ENCODE peak calls at places on chromosomes 12 and 14, in six cellular contexts. K is NCI-H748 treated with DMSO at 0.1 percent for 48 hours, S is prostate gland, B is fibroblast of pulmonary artery, R is neural crest cell, T is astrocyte of the hippocampus. W is an unnamed sample.
A peak's percentile ranks its signal among the peaks of the same experiment; 100 is the strongest.

GRCh38 chr14:103543721-103544626 is 15.0 kb downstream of the TRMT61A start:
- DNase-seq in R (no peak), T (peak; percentile 62), S (no peak), K (no peak), B (no peak), W (no peak)

GRCh38 chr14:104143071-104143470 is 4.7 kb downstream of the KIF26A start:
- DNase-seq in K (no peak), R (no peak), B (no peak), T (no peak), S (peak; percentile 27), W (no peak)

GRCh38 chr12:112524676-112525425 is 106.1 kb downstream of the PTPN11 start:
- DNase-seq in S (no peak), K (no peak), B (peak; percentile 21), R (no peak), T (peak; percentile 78), W (no peak)

GRCh38 chr12:31517994-31518393 is 72.9 kb downstream of the DENND5B start:
- DNase-seq in R (no peak), T (peak; percentile 18), S (no peak), B (peak; percentile 17), K (peak; percentile 45), W (no peak)

GRCh38 chr14:64598404-64598803 is 48.6 kb downstream of the PPP1R36 start:
- DNase-seq in S (no peak), T (no peak), B (no peak), K (no peak), R (no peak), W (no peak)

GRCh38 chr12:6708968-6709394 is 8.4 kb upstream of the PIANP start:
- DNase-seq in R (no peak), B (no peak), S (no peak), K (no peak), T (no peak), W (peak; percentile 46)

GRCh38 chr14:100529561-100530031 is 57.6 kb downstream of the BEGAIN start:
- DNase-seq in S (no peak), R (no peak), K (no peak), B (no peak), T (peak; percentile 0), W (no peak)

GRCh38 chr14:105045710-105046326 is 19.4 kb downstream of the GPR132 start:
- DNase-seq in R (peak; percentile 98), K (peak; percentile 59), T (peak; percentile 91), B (peak; percentile 83), S (peak; percentile 81), W (peak; percentile 95)